ENCODE peak calls at places on chromosome 12, in six cellular contexts. H is BJ, O is tibial artery, V is bronchial epithelial cell, D is HCT116, F is stomach. A is an unnamed sample. For H3K27me3, the result is how much of the 10 kb centered on the place peaks cover.

GRCh38 chr12:118098911-118099671 is 4.7 kb downstream of the VSIG10 start:
- DNase-seq in O (no peak), F (no peak), H (no peak), V (peak), D (no peak), A (no peak)

GRCh38 chr12:16492240-16492639 is 113.7 kb downstream of the LMO3 start:
- DNase-seq in H (no peak), D (no peak), O (no peak), F (no peak), V (no peak), A (no peak)

GRCh38 chr12:49916129-49916919 is 12.6 kb upstream of the FAIM2 start:
- DNase-seq in O (no peak), F (no peak), H (no peak), D (no peak), V (no peak), A (no peak)

GRCh38 chr12:90245396-90245795 is 536.8 kb upstream of the ATP2B1 start:
- DNase-seq in O (no peak), H (no peak), V (no peak), F (no peak), D (no peak), A (no peak)

GRCh38 chr12:102197789-102198188 is at the start of gene PMCH:
- DNase-seq in F (no peak), O (no peak), V (peak), H (no peak), D (no peak), A (peak)

GRCh38 chr12:152440-152839 is 61.5 kb downstream of the SLC6A12 start:
- DNase-seq in O (no peak), V (peak), H (no peak), F (no peak), D (no peak), A (no peak)

GRCh38 chr12:117204146-117204545 is 13.9 kb upstream of the FBXO21 start:
- DNase-seq in V (no peak), D (no peak), F (no peak), H (no peak), O (no peak), A (no peak)

GRCh38 chr12:44696542-44696941 is 179.6 kb downstream of the NELL2 start:
- DNase-seq in D (no peak), F (no peak), H (no peak), O (no peak), V (peak), A (no peak)

GRCh38 chr12:91317324-91317723 is 134.7 kb upstream of the DCN start:
- DNase-seq in D (no peak), O (no peak), H (no peak), V (no peak), F (no peak), A (no peak)

GRCh38 chr12:70828391-70828790 is 92.1 kb downstream of the PTPRR start:
- DNase-seq in O (no peak), H (no peak), V (no peak), F (no peak), D (no peak), A (no peak)

GRCh38 chr12:96698965-96699364 is 208.1 kb upstream of the NEDD1 start:
- DNase-seq in H (no peak), V (no peak), F (no peak), O (no peak), D (no peak), A (no peak)

GRCh38 chr12:92070864-92071445 is 74.7 kb downstream of the BTG1 start:
- DNase-seq in O (no peak), V (no peak), H (no peak), D (no peak), F (peak), A (no peak)

GRCh38 chr12:111408116-111408440 is 2.4 kb downstream of the SH2B3 start:
- DNase-seq in O (no peak), V (no peak), H (no peak), D (no peak), F (no peak), A (no peak)

GRCh38 chr12:104455594-104456416 is 943 bp upstream of the CHST11 start:
- DNase-seq in H (no peak), O (no peak), F (no peak), D (no peak), V (peak), A (no peak)

GRCh38 chr12:57483466-57483865 is 3.8 kb upstream of the ARHGAP9 start:
- DNase-seq in F (no peak), D (no peak), O (no peak), H (peak), V (no peak), A (peak)

GRCh38 chr12:45292486-45293195 is 76.7 kb downstream of the ANO6 start:
- DNase-seq in H (no peak), F (no peak), D (no peak), O (no peak), V (peak), A (no peak)

GRCh38 chr12:66087365-66087943 is 43.1 kb downstream of the LLPH start:
- DNase-seq in D (peak), V (peak), H (no peak), F (peak), O (peak), A (no peak)

GRCh38 chr12:101806280-101806679 is 24.5 kb downstream of the GNPTAB start:
- DNase-seq in D (no peak), H (no peak), F (no peak), V (no peak), O (no peak), A (no peak)

GRCh38 chr12:116880213-116880816 is 926 bp downstream of the HRK start:
- DNase-seq in D (no peak), F (no peak), V (no peak), H (no peak), O (no peak), A (no peak)

GRCh38 chr12:6953417-6954315 is 2.5 kb downstream of the PTPN6 start:
- DNase-seq in V (no peak), D (no peak), H (no peak), F (peak), O (peak), A (no peak)

GRCh38 chr12:24562761-24563392 is 386.0 kb downstream of the BCAT1 start:
- DNase-seq in F (no peak), D (no peak), O (peak), V (peak), H (no peak), A (no peak)

DNA sequence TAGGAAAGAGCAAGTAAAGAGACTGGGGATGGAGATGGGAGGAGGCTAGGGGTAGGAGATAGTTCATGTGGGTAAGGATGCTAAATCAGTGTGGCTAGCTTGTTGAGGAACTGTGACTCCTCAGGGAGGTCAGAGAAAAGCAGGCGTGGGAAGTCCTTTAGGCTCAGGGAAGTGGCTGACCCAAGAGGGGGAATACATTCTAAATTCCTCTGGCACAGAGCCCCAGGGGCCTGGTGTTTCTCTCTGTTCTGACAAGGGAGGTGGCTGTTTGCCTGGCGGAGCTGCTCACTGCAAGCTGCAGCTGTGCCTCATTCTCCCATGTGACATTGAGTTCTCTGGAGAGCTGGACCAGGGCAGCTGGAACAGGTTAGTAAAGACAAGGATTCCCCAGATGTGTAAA is 152.2 kb upstream of the SLC38A2 start:
- DNase-seq in O (peak), V (peak), D (no peak), F (peak), H (no peak), A (no peak)
- H3K4me3 ChIP-seq in O (no peak), V (no peak), D (no peak), F (no peak), H (no peak), A (no peak)

GRCh38 chr12:98232753-98233385 is 282.5 kb upstream of the TMPO start:
- DNase-seq in D (no peak), V (no peak), H (no peak), F (no peak), O (no peak), A (no peak)

GRCh38 chr12:98224584-98225221 is 290.7 kb upstream of the TMPO start:
- DNase-seq in O (no peak), F (no peak), D (no peak), H (no peak), V (no peak), A (no peak)

GRCh38 chr12:98229539-98229921 is 285.9 kb upstream of the TMPO start:
- DNase-seq in O (no peak), F (no peak), H (no peak), D (no peak), V (no peak), A (no peak)

GRCh38 chr12:98228619-98229538 is 286.5 kb upstream of the TMPO start:
- DNase-seq in O (no peak), F (no peak), V (no peak), D (no peak), H (no peak), A (no peak)

DNA sequence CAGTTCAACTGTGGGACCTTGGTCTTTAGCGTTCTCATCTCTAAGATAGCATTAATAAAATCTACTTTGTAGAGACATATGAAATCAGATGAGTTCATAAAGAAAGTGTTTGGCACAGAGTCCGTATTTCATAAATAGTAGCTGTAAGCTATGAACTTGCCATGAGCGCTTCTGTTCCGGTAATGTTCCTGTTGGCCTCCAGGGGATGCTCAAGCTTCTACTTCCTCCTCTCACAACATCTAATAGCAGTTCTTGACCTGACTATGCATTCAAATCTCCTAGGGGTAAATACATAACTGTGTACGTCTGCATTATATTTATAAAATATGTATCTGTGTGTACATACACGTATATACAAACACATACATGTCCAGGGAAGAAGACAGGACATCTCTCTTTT is 288.2 kb upstream of the TMPO start:
- DNase-seq in D (peak), H (no peak), O (no peak), V (peak), F (no peak), A (no peak)
- TF ChIP-seq CTCF in D (peak), H (peak), O (no peak), V (peak), F (no peak), A (peak)

DNA sequence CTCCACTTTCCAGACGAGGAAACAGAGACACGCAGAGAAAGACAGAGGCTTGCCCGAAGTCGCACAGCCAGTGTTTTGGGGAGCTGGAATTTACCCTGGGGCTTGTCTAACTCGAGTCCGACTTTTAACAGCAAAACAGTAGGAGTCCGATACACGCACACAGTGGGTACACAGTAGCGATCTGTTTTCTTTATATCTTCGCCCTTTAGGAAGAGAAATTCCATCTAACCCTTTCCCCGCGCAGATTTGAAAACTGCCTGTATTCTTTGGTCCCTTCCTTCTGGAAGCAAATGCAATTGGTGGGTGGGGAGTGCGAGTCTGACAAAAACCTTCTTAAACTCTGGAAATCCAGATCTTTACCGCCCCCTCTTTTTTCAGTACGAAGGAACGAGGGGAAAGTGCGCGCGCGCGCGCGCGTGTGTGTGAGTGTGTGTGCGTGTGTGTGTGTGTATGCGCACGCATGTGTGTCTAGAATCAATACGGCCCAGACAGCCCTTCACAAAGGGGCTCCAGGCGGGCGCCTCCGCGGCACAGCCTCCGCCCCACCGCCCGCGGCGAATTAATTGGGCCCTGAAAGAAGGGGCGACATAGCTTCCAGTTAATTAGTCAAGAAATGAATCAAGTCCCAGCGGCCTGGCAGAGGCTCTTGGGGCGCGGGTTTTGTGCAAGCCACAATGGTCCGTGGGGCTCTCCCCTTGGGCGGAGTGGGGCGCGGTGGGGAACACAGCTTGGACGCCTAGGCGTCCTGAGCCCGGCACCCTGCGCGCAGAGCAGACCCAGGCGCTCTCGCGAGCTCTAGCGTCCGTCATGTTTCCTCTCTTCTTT is 14.0 kb upstream of the TBX3 start:
- DNase-seq in O (no peak), F (no peak), H (no peak), D (no peak), V (no peak), A (no peak)
- H3K27me3 ChIP-seq in O (half or more), F (half or more), H (under half), D (under half), V (under half), A (half or more)

DNA sequence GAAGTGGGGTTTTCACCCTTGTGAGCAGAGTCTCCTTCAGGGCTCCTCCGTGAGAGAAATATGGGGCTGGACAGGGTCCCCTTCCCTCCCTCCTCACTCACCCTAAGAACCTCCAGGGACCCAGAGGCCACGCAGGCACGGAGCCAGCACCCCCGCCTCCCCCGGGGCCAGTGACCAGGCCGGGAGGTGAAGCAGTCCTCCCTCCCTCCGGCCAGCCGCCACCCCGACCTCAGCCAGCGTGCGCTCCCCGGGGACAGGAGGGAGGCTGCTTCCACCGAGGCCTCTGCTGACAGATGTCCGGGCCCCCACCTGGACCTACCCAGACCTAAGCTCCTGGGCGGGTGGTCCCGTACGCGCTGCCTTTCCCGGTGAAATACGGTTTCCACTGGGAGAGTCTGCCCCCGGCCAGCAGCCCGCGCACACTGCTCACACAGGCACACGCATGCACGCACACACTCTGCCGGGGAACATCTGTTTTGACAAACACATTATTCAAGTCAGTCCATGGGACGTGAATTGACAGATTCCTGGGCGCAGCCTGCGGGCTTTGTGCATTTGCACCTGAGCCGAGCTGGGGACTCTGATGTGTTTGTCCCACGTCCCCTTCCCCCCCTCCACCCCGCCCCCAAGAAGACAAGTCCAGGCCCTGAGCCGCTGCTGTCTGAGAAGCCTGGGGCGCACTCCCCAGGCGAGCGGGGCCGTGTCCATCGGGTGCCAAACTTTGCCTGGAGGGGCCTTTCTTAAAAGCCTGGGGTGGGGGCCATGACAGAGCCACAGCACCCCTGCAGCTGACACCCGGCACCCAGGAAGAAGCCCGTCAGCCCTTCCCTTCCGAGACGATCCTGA is 726 bp downstream of the RIMBP2 start:
- DNase-seq in O (peak), V (no peak), D (no peak), F (peak), H (no peak), A (no peak)
- H3K4me3 ChIP-seq in O (peak), V (no peak), D (no peak), F (peak), H (no peak), A (no peak)

A was measured in kidney epithelial cell.